ENCODE peak calls at places on chromosome 5, in seven cellular contexts. L, S, R, G, Q, D and B are unnamed samples.

GRCh38 chr5:28914302-28914701 is 1875.9 kb upstream of the CDH9 start:
- DNase-seq in Q (no peak), R (no peak), D (no peak), L (no peak), S (no peak), G (no peak), B (no peak)

GRCh38 chr5:14090290-14090689 is 52.9 kb upstream of the TRIO start:
- DNase-seq in S (no peak), D (no peak), R (no peak), G (no peak), Q (no peak), L (no peak), B (no peak)

GRCh38 chr5:140327589-140327988 is 18.8 kb downstream of the HBEGF start:
- DNase-seq in R (peak), L (no peak), G (no peak), Q (no peak), D (peak), S (no peak), B (no peak)

GRCh38 chr5:76273491-76273890 is 129.6 kb upstream of the IQGAP2 start:
- DNase-seq in R (no peak), G (no peak), S (no peak), Q (no peak), L (peak), D (no peak), B (no peak)

GRCh38 chr5:84131372-84131771 is 253.3 kb downstream of the EDIL3 start:
- DNase-seq in L (no peak), S (no peak), R (peak), Q (no peak), G (no peak), D (no peak), B (no peak)

GRCh38 chr5:149135536-149136201 is 5.6 kb upstream of the ABLIM3 start:
- DNase-seq in D (peak), Q (no peak), G (no peak), S (no peak), L (no peak), R (peak), B (no peak)

GRCh38 chr5:132263548-132264261 is 6.2 kb downstream of the PDLIM4 start:
- DNase-seq in R (peak), D (peak), S (peak), L (peak), G (no peak), Q (peak), B (no peak)

GRCh38 chr5:151477106-151477505 is 29.7 kb downstream of the SLC36A1 start:
- DNase-seq in L (no peak), R (peak), G (no peak), Q (no peak), D (peak), S (no peak), B (no peak)

GRCh38 chr5:10374032-10374431 is 20.5 kb downstream of the MARCHF6 start:
- DNase-seq in D (no peak), R (no peak), S (no peak), Q (no peak), G (no peak), L (no peak), B (no peak)

GRCh38 chr5:146732966-146733365 is 145.6 kb downstream of the PPP2R2B start:
- DNase-seq in S (no peak), L (no peak), G (no peak), D (no peak), R (no peak), Q (no peak), B (no peak)

GRCh38 chr5:173643964-173644363 is 27.5 kb upstream of the BOD1 start:
- DNase-seq in D (no peak), L (no peak), S (no peak), G (peak), Q (peak), R (peak), B (peak)

GRCh38 chr5:92969781-92970237 is 611.2 kb downstream of the NR2F1-AS1 start:
- DNase-seq in D (peak), R (no peak), L (no peak), G (no peak), S (no peak), Q (no peak), B (no peak)

GRCh38 chr5:89320441-89320840 is 437.5 kb upstream of the MEF2C start:
- DNase-seq in D (no peak), Q (no peak), G (no peak), L (no peak), R (no peak), S (no peak), B (no peak)

GRCh38 chr5:17405976-17406876 is 91.8 kb upstream of the TAF11L2 start:
- DNase-seq in S (no peak), R (no peak), G (no peak), D (no peak), L (no peak), Q (no peak), B (no peak)

GRCh38 chr5:23466401-23466886 is 41.0 kb upstream of the PRDM9 start:
- DNase-seq in S (no peak), L (no peak), D (no peak), Q (no peak), R (peak), G (no peak), B (no peak)

GRCh38 chr5:110477923-110478322 is 248.5 kb downstream of the TMEM232 start:
- DNase-seq in D (no peak), S (no peak), Q (no peak), G (no peak), R (peak), L (no peak), B (no peak)

GRCh38 chr5:59348189-59348588 is 545.3 kb downstream of the PDE4D start:
- DNase-seq in L (no peak), G (no peak), D (no peak), Q (no peak), S (no peak), R (no peak), B (no peak)

GRCh38 chr5:109656829-109657228 is 32.9 kb upstream of the MAN2A1 start:
- DNase-seq in S (peak), R (peak), Q (no peak), L (peak), D (peak), G (peak), B (peak)

GRCh38 chr5:34533582-34534236 is 122.4 kb upstream of the RAI14 start:
- DNase-seq in G (no peak), L (no peak), R (no peak), D (no peak), Q (no peak), S (no peak), B (no peak)

DNA sequence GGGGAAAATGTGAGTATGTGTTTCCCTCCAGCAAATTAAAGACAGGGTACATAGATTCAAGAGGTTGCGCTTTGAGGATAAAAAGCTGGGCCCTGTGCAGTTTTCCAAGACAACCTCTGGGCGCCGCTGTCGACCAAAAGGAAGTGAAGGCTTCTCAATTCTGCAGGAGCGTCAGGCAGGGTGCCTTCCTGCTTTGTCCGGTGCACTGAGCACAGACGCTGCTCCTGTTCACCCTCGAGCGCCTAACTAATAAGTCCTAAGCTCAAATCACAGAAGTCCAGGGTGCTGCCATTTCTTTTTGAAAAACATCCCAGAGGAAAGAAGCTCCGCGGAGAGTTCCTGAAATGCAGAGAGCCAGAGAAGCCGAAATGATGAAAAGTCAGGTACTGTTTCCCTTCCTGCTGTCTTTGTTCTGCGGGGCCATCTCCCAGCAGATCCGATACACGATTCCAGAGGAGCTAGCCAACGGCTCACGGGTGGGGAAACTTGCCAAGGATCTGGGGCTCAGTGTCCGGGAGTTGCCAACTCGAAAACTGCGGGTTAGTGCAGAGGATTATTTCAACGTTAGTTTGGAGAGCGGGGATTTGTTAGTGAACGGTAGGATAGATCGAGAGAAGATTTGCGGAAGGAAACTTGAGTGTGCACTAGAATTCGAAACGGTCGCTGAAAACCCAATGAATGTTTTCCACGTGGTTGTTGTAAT is at the start of gene PCDHGB1:
- DNase-seq in S (no peak), L (no peak), Q (peak), R (peak), G (no peak), D (peak), B (no peak)
- H3K4me3 ChIP-seq in S (peak), L (peak), Q (peak), R (peak), G (no peak), D (peak), B (no peak)

DNA sequence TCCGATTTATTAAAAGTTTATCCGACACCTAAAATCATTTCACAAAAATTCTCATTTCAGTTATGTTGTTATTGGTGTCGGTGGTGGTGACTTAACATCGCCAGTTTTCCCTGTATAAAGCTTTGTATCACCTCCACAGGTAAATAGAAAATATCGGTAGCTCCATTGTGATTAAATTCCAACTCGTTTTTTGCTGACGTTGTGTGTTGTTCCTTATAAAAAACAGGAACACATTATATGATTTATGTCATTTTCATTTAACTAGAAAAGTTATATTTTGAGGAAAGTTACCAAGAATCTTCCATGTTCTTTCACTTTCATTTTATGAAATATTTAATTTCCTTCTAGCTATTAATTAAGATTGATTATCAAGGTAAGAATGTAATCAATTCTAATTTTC is 635.9 kb downstream of the CDH18 start:
- DNase-seq in Q (no peak), R (no peak), S (no peak), G (no peak), D (no peak), L (no peak), B (no peak)
- H3K4me3 ChIP-seq in Q (no peak), R (no peak), S (no peak), G (no peak), D (no peak), L (no peak), B (no peak)

DNA sequence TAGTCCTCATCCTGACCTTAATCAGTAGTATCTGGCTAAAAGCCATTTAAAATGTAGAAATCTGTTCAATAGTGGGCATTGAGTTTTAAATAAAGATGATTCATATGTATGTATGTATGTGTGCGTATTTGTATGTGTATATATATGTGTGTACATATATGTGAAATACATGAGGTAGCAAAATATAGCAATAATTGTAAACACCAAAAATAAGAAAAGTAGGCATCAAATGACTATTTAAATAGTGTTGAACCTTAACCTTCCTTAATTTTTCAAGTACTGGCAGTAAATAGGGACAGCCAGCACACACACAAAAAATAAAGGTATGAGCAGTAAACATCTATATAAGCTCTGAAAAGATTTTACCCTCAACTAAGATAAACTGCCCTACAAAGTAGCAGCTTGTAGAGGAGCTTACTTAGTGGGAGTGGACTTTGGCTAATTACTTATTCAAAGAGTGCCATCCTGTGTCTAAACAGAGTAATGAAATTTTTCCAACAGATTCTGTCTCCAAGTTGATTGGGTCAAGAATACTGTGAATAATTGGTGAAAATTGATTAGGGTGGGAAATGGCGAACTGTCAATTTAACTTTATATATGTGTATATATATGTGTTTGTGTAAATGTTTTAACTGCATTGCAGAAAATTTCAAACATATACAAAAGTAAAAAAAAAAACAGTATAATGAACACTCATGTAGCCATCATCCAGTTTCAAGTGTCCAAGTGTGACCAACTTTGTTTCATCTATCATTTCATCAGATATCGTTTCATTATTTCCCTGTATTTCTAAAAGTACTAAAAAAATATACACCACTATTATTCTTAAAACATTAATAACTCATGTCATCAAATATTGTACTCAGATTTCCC is 2.0 kb upstream of the ADAMTS6 start:
- DNase-seq in R (peak), S (no peak), G (no peak), D (peak), L (no peak), Q (no peak), B (peak)
- H3K4me3 ChIP-seq in R (peak), S (peak), G (peak), D (peak), L (peak), Q (peak), B (peak)

GRCh38 chr5:8258808-8259207 is 389.9 kb downstream of the MTRR start:
- DNase-seq in L (no peak), D (no peak), S (no peak), G (no peak), R (no peak), Q (no peak), B (no peak)

GRCh38 chr5:8253376-8253775 is 384.4 kb downstream of the MTRR start:
- DNase-seq in L (no peak), G (no peak), D (no peak), Q (no peak), S (no peak), R (no peak), B (no peak)

GRCh38 chr5:8254674-8255073 is 385.7 kb downstream of the MTRR start:
- DNase-seq in L (no peak), Q (no peak), G (no peak), S (no peak), R (no peak), D (no peak), B (no peak)
- H3K4me3 ChIP-seq in L (no peak), Q (no peak), G (no peak), S (no peak), R (no peak), D (no peak), B (no peak)

GRCh38 chr5:143791848-143792701 is 19.9 kb upstream of the HMHB1 start:
- DNase-seq in S (no peak), Q (no peak), G (no peak), L (no peak), R (peak), D (no peak), B (no peak)

GRCh38 chr5:143796110-143796509 is 15.9 kb upstream of the HMHB1 start:
- DNase-seq in R (no peak), S (no peak), G (no peak), D (no peak), L (no peak), Q (no peak), B (no peak)

GRCh38 chr5:143800715-143801114 is 11.2 kb upstream of the HMHB1 start:
- DNase-seq in S (no peak), G (no peak), R (no peak), Q (no peak), D (no peak), L (no peak), B (no peak)

GRCh38 chr5:143801251-143801650 is 10.7 kb upstream of the HMHB1 start:
- DNase-seq in R (no peak), S (no peak), L (no peak), G (no peak), Q (no peak), D (no peak), B (no peak)

GRCh38 chr5:143796753-143797152 is 15.2 kb upstream of the HMHB1 start:
- DNase-seq in D (no peak), L (no peak), S (no peak), G (no peak), R (no peak), Q (no peak), B (no peak)
- H3K4me3 ChIP-seq in D (no peak), L (no peak), S (no peak), G (no peak), R (no peak), Q (no peak), B (no peak)

GRCh38 chr5:6742081-6742758 is 29.0 kb downstream of the TENT4A start:
- DNase-seq in R (no peak), S (no peak), G (no peak), D (no peak), Q (no peak), L (peak), B (no peak)
- H3K4me3 ChIP-seq in R (no peak), S (no peak), G (no peak), D (no peak), Q (no peak), L (no peak), B (no peak)

GRCh38 chr5:68265347-68265746 is 49.8 kb downstream of the PIK3R1 start:
- DNase-seq in G (peak), L (no peak), S (no peak), Q (no peak), R (no peak), D (peak), B (no peak)

GRCh38 chr5:68266457-68266856 is 50.9 kb downstream of the PIK3R1 start:
- DNase-seq in G (no peak), S (no peak), R (peak), D (peak), Q (no peak), L (no peak), B (no peak)

GRCh38 chr5:68267044-68267443 is 51.5 kb downstream of the PIK3R1 start:
- DNase-seq in G (no peak), L (no peak), Q (no peak), D (no peak), R (no peak), S (no peak), B (no peak)

GRCh38 chr5:68265822-68266395 is 50.4 kb downstream of the PIK3R1 start:
- DNase-seq in G (no peak), L (no peak), Q (no peak), R (peak), D (peak), S (no peak), B (no peak)

DNA sequence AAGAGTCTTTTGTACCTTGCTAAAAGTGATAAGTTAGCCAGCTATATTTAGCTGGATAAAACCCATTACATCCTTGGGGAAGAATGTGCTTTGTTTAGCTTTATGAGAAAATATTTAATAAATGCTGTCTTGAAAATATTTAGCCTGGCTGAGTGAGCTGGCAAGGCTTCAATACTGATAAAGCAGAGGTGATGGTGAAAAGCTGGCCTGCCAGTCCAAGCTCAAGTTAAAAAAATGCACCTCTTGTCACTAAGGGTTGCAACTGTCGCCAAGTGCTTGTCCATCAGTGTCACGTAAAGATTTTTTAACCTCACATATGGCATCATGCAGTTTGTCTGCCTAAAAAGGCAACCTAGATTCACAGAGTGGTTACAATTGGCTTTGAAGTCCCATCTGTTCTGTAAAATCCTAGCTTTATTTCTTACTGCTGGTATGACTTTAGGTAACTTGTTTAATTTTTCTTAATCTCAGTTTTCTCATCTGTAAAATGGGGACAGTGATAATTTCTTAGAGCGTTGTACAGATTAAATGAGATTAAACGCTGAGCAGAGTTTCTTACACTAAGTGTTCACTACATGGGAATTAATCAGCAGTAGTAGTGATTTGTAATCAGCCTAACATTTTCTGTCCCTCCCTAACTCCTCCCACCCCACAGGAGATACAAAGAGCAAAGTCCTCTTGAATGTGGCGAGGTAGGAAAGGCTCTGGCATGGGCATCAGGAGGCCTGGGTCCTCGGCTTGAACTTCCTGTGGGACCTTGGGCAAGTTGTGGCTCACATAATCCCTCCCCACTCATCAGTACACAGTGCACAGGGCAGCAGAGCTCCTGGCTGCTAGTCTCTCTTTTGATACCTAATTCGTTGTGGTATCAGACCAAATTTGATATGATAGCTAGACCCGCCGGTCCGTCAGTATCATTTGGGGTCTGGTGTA is 48.7 kb downstream of the PIK3R1 start:
- DNase-seq in S (no peak), R (peak), Q (no peak), D (peak), G (no peak), L (peak), B (peak)
- H3K4me3 ChIP-seq in S (no peak), R (no peak), Q (no peak), D (no peak), G (no peak), L (no peak), B (no peak)

GRCh38 chr5:15618938-15619337 is 119.0 kb downstream of the FBXL7 start:
- DNase-seq in D (no peak), Q (no peak), R (no peak), G (no peak), S (no peak), L (no peak), B (no peak)

GRCh38 chr5:15623794-15624193 is 123.8 kb downstream of the FBXL7 start:
- DNase-seq in G (no peak), R (no peak), Q (no peak), S (no peak), L (no peak), D (no peak), B (no peak)

GRCh38 chr5:15620501-15620900 is 120.5 kb downstream of the FBXL7 start:
- DNase-seq in S (no peak), G (no peak), L (peak), Q (no peak), R (peak), D (peak), B (no peak)

GRCh38 chr5:15615859-15616258 is 115.9 kb downstream of the FBXL7 start:
- DNase-seq in D (peak), R (peak), G (no peak), S (no peak), L (no peak), Q (no peak), B (no peak)

GRCh38 chr5:15621094-15621493 is 121.1 kb downstream of the FBXL7 start:
- DNase-seq in R (no peak), Q (no peak), G (no peak), L (no peak), S (no peak), D (no peak), B (no peak)
- H3K4me3 ChIP-seq in R (no peak), Q (no peak), G (no peak), L (no peak), S (no peak), D (no peak), B (no peak)

GRCh38 chr5:135235002-135235401 is 164.0 kb downstream of the MACROH2A1 start:
- DNase-seq in G (no peak), R (no peak), Q (no peak), L (peak), D (no peak), S (no peak), B (no peak)
- H3K4me3 ChIP-seq in G (no peak), R (no peak), Q (no peak), L (no peak), D (no peak), S (no peak), B (no peak)